ENCODE peak calls at places on chromosomes 4 and X, in seven cellular contexts. T, X, R, S, N, A and K are unnamed samples.

GRCh38 chr4:915595-915994 is 16.5 kb downstream of the GAK start:
- DNase-seq in T (no peak), X (no peak), R (no peak), S (no peak), N (no peak), A (peak; percentile 24), K (no peak)

GRCh38 chr4:27381806-27382205 is 521.2 kb downstream of the STIM2 start:
- DNase-seq in T (no peak), X (no peak), R (peak; percentile 34), S (no peak), N (no peak), A (no peak), K (no peak)

GRCh38 chr4:85475631-85476233 is 782 bp downstream of the ARHGAP24 start:
- DNase-seq in T (no peak), X (no peak), R (no peak), S (no peak), N (no peak), A (peak; percentile 83), K (no peak)

GRCh38 chr4:4443821-4444220 is 56.9 kb downstream of the NSG1 start:
- DNase-seq in T (no peak), X (no peak), R (peak; percentile 15), S (no peak), N (no peak), A (no peak), K (no peak)

GRCh38 chr4:44157611-44158277 is 290.9 kb downstream of the KCTD8 start:
- DNase-seq in T (no peak), X (no peak), R (peak; percentile 84), S (no peak), N (no peak), A (no peak), K (no peak)

GRCh38 chr4:186554890-186555827 is at the start of gene MTNR1A:
- DNase-seq in T (no peak), X (no peak), R (no peak), S (no peak), N (no peak), A (no peak), K (no peak)

GRCh38 chr4:3434891-3435683 is 6.7 kb upstream of the HGFAC start:
- DNase-seq in T (no peak), X (no peak), R (no peak), S (no peak), N (no peak), A (peak; percentile 42), K (no peak)

GRCh38 chrX:77436682-77437081 is 10.5 kb upstream of the FGF16 start:
- DNase-seq in T (no peak), X (no peak), R (peak; percentile 79), S (no peak), N (peak; percentile 41), A (no peak), K (no peak)

GRCh38 chrX:48468247-48468671 is 1.8 kb downstream of the SLC38A5 start:
- DNase-seq in T (no peak), X (no peak), R (no peak), S (peak; percentile 53), N (no peak), A (no peak), K (no peak)

GRCh38 chr4:123351713-123352112 is 44.9 kb upstream of the SPRY1 start:
- DNase-seq in T (no peak), X (no peak), R (no peak), S (no peak), N (no peak), A (no peak), K (no peak)

GRCh38 chr4:143083811-143084472 is 100.8 kb upstream of the USP38 start:
- DNase-seq in T (no peak), X (peak; percentile 57), R (no peak), S (no peak), N (no peak), A (no peak), K (no peak)

GRCh38 chr4:107148922-107149321 is 112.8 kb upstream of the DKK2 start:
- DNase-seq in T (no peak), X (no peak), R (no peak), S (no peak), N (no peak), A (no peak), K (no peak)

GRCh38 chr4:84852081-84852480 is 114.4 kb downstream of the WDFY3 start:
- DNase-seq in T (no peak), X (no peak), R (peak; percentile 52), S (no peak), N (peak; percentile 57), A (no peak), K (no peak)

GRCh38 chr4:75005727-75006126 is 72.8 kb downstream of the PARM1 start:
- DNase-seq in T (no peak), X (no peak), R (no peak), S (no peak), N (no peak), A (no peak), K (no peak)

GRCh38 chr4:54277691-54278090 is 48.6 kb downstream of the PDGFRA start:
- DNase-seq in T (no peak), X (no peak), R (peak; percentile 75), S (no peak), N (peak; percentile 81), A (no peak), K (no peak)

GRCh38 chr4:140158234-140159030 is 4.4 kb upstream of the MAML3 start:
- DNase-seq in T (no peak), X (no peak), R (peak; percentile 26), S (no peak), N (no peak), A (no peak), K (no peak)

GRCh38 chr4:140162596-140162995 is 8.6 kb upstream of the MAML3 start:
- DNase-seq in T (no peak), X (no peak), R (no peak), S (no peak), N (no peak), A (no peak), K (no peak)

GRCh38 chr4:140168936-140169335 is 15.0 kb upstream of the MAML3 start:
- DNase-seq in T (no peak), X (no peak), R (no peak), S (no peak), N (no peak), A (no peak), K (no peak)

GRCh38 chr4:140168474-140168873 is 14.5 kb upstream of the MAML3 start:
- DNase-seq in T (no peak), X (no peak), R (no peak), S (no peak), N (no peak), A (no peak), K (no peak)

DNA sequence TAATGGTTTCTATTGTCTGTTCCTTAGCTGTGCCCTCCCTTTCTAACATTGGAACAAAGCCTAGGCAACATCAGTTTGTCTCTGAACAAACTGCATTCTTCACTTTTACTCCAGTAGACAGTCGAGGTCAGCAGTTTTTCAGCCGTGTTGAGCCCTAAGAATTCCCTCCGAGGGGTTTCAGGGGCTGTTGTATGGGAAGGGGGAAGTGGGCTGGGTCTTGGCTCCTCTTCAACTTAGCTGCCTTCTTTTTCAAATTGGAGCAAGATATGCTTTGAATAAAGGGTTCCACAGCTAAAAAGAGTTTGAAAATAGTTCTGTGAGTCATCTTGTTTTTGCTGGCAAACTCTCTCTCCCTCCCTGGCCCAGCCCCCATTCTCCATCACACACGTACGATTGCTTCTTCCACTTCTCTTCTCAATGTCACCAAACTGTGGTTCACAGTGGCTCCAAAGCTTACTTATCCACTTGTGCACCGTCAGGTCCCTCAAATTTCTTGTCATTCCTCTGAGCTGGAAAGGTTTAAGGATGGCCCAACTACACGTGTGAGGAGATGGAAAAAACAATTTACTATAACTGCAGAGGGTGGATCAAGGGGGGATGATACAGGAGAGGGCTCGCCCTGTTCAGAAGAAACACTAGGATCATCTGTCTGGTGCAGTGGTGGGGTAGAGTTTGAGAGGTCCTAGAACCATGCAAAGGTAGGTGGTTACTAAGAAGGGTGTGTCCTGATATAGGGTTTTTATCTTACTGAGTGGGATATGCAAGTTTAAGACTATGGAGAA is 9.2 kb upstream of the MAML3 start:
- DNase-seq in T (no peak), X (no peak), R (no peak), S (no peak), N (peak; percentile 29), A (peak; percentile 62), K (no peak)
- H3K27ac ChIP-seq in T (no peak overlapping the region), X (peak overlapping the region; percentile 83), R (no peak overlapping the region), S (no peak overlapping the region), N (peak overlapping the region; percentile 37), A (no peak overlapping the region), K (no peak overlapping the region)

DNA sequence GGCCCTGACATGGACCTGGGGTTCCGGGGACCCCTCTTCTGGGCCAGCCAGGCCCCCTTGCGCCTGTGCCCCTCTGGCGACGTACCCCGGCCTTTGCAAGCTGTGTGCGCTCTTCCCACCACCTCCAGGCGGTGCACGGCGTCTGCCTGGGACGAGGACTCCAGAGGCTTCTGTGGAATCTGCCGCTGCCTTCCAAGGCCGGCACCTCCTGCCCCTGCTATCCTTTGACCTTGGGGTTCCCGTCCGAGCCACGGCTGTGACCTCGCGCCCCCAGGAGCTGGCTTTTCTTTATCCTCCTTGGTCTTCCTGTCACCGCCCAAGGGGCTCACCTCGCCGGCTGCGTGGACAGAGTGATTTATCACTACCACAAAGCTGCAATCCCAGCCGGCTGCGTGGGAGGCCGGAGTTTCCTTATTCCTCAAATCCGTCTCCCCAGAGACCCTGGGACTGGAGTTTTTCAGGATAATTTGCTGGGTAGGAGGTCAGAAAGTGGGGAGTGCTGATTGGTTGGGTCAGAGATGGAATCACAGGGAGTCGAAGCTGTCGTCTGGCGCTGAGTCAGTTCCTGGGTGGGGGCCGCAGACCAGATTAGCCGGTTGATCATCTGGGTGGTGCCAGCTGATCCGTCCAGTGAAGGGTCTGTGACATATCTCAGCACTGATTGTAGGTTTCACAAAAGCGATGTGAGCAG is 19.9 kb upstream of the PLCXD1 start:
- DNase-seq in T (peak; percentile 70), X (peak; percentile 10), R (peak; percentile 67), S (no peak), N (peak; percentile 24), A (peak; percentile 65), K (no peak)
- H3K4me1 ChIP-seq in T (no peaks in the 10 kb centered on the region), X (no peaks in the 10 kb centered on the region), R (peaks cover 17% of the 10 kb centered on the region), S (no peaks in the 10 kb centered on the region), N (no peaks in the 10 kb centered on the region), A (no peaks in the 10 kb centered on the region), K (peaks cover 10% of the 10 kb centered on the region)

GRCh38 chr4:47926667-47927258 is 12.4 kb upstream of the NFXL1 start:
- DNase-seq in T (no peak), X (no peak), R (peak; percentile 67), S (peak; percentile 65), N (peak; percentile 43), A (peak; percentile 58), K (no peak)
- H3K4me3 ChIP-seq in T (no peak overlapping the region), X (no peak overlapping the region), R (peak overlapping the region; percentile 65), S (no peak overlapping the region), N (peak overlapping the region; percentile 29), A (no peak overlapping the region), K (peak overlapping the region; percentile 24)

GRCh38 chr4:6472387-6473263 is at the start of gene PPP2R2C:
- DNase-seq in T (no peak), X (no peak), R (peak; percentile 24), S (no peak), N (no peak), A (no peak), K (peak; percentile 61)

GRCh38 chr4:6473264-6474052 is 1.0 kb upstream of the PPP2R2C start:
- DNase-seq in T (no peak), X (no peak), R (no peak), S (no peak), N (no peak), A (no peak), K (peak; percentile 41)

GRCh38 chr4:6470502-6471302 is 1.7 kb downstream of the PPP2R2C start:
- DNase-seq in T (peak; percentile 88), X (no peak), R (peak; percentile 68), S (no peak), N (peak; percentile 30), A (peak; percentile 90), K (peak; percentile 74)

GRCh38 chr4:6471303-6472007 is 959 bp downstream of the PPP2R2C start:
- DNase-seq in T (no peak), X (no peak), R (no peak), S (no peak), N (no peak), A (no peak), K (no peak)

GRCh38 chr4:6472008-6472386 is 417 bp downstream of the PPP2R2C start:
- DNase-seq in T (no peak), X (no peak), R (no peak), S (no peak), N (no peak), A (no peak), K (peak; percentile 70)
- H3K27ac ChIP-seq in T (no peak overlapping the region), X (no peak overlapping the region), R (no peak overlapping the region), S (no peak overlapping the region), N (no peak overlapping the region), A (no peak overlapping the region), K (no peak overlapping the region)